ENCODE peak calls at places on chromosome 2, in ten cellular contexts. C, Y, T, Q, X, G, K, M, U and R are unnamed samples.

GRCh38 chr2:188676012-188676405 is 298.2 kb upstream of the COL3A1 start:
- DNase-seq in X (no peak), M (no peak), K (peak), T (no peak), Y (peak), C (no peak), Q (no peak), G (no peak), U (no peak), R (no peak)

GRCh38 chr2:218785103-218785502 is 3.2 kb downstream of the CYP27A1 start:
- DNase-seq in C (no peak), X (no peak), K (no peak), M (no peak), G (no peak), Y (no peak), U (no peak), Q (no peak), T (no peak), R (no peak)

GRCh38 chr2:233479616-233480489 is 86.7 kb downstream of the USP40 start:
- DNase-seq in Q (peak), X (no peak), T (no peak), K (no peak), U (no peak), C (peak), Y (no peak), G (no peak), M (no peak), R (no peak)

GRCh38 chr2:105746177-105747080 is 1.7 kb downstream of the NCK2 start:
- DNase-seq in Y (peak), M (no peak), Q (peak), U (peak), C (peak), G (peak), K (no peak), T (peak), X (no peak), R (peak)

GRCh38 chr2:86035883-86036789 is 69.5 kb downstream of the POLR1A start:
- DNase-seq in M (peak), Q (peak), K (peak), T (peak), G (no peak), X (no peak), Y (peak), U (peak), C (peak), R (peak)

GRCh38 chr2:65708129-65708528 is 275.7 kb upstream of the SPRED2 start:
- DNase-seq in K (peak), G (no peak), X (no peak), M (peak), C (no peak), Q (no peak), T (no peak), U (no peak), Y (peak), R (no peak)

GRCh38 chr2:164910091-164910899 is 45.0 kb downstream of the SLC38A11 start:
- DNase-seq in K (peak), T (peak), M (no peak), Q (no peak), C (no peak), Y (no peak), U (no peak), X (no peak), G (no peak), R (no peak)

GRCh38 chr2:56287974-56288373 is 104.2 kb downstream of the CCDC85A start:
- DNase-seq in Y (peak), G (no peak), Q (no peak), U (no peak), T (no peak), M (peak), K (peak), X (no peak), C (no peak), R (no peak)

GRCh38 chr2:64315561-64315960 is 138.4 kb upstream of the LGALSL start:
- DNase-seq in U (no peak), K (no peak), Y (no peak), T (no peak), C (no peak), X (no peak), G (no peak), Q (no peak), M (no peak), R (no peak)

GRCh38 chr2:130836501-130837174 is at the start of gene ARHGEF4:
- DNase-seq in Y (peak), Q (no peak), X (peak), M (no peak), G (peak), K (no peak), U (no peak), C (peak), T (peak), R (no peak)

GRCh38 chr2:101440127-101440738 is 34.7 kb downstream of the RFX8 start:
- DNase-seq in C (no peak), X (no peak), K (peak), G (no peak), U (no peak), M (no peak), Q (no peak), Y (no peak), T (no peak), R (no peak)

GRCh38 chr2:230956827-230957755 is 32.0 kb upstream of the GPR55 start:
- DNase-seq in G (peak), M (no peak), X (no peak), T (peak), C (no peak), Q (peak), K (peak), U (peak), Y (peak), R (peak)

GRCh38 chr2:240233891-240234502 is 93.5 kb upstream of the OTOS start:
- DNase-seq in U (no peak), M (no peak), T (peak), X (no peak), Q (peak), G (no peak), Y (no peak), K (no peak), C (peak), R (peak)

GRCh38 chr2:173414823-173415322 is 60.2 kb downstream of the CDCA7 start:
- DNase-seq in X (no peak), T (no peak), U (no peak), Y (peak), C (no peak), M (no peak), Q (no peak), G (no peak), K (peak), R (no peak)

GRCh38 chr2:85577386-85578242 is at the start of gene VAMP8:
- DNase-seq in Q (no peak), Y (no peak), M (no peak), K (no peak), C (peak), X (no peak), G (peak), T (peak), U (peak), R (no peak)

GRCh38 chr2:11629215-11629614 is 40.8 kb downstream of the NTSR2 start:
- DNase-seq in M (no peak), Y (no peak), T (no peak), U (no peak), C (no peak), K (no peak), G (no peak), X (no peak), Q (no peak), R (no peak)

GRCh38 chr2:54428401-54428800 is 27.7 kb upstream of the SPTBN1 start:
- DNase-seq in X (no peak), K (no peak), U (no peak), C (no peak), G (no peak), M (no peak), Q (no peak), T (peak), Y (no peak), R (no peak)

GRCh38 chr2:11796190-11797171 is 50.0 kb downstream of the LPIN1 start:
- DNase-seq in X (no peak), C (no peak), K (no peak), G (no peak), T (no peak), Y (peak), M (no peak), U (peak), Q (no peak), R (no peak)

GRCh38 chr2:96146881-96147592 is 1.8 kb upstream of the DUSP2 start:
- DNase-seq in Q (peak), Y (no peak), C (peak), T (peak), G (no peak), M (no peak), X (no peak), K (no peak), U (no peak), R (no peak)

GRCh38 chr2:112144966-112145365 is 6.8 kb downstream of the FBLN7 start:
- DNase-seq in M (no peak), G (no peak), Y (no peak), U (no peak), C (no peak), Q (no peak), X (no peak), T (no peak), K (no peak), R (no peak)

GRCh38 chr2:232386740-232387450 is 8.3 kb downstream of the ALPP start:
- DNase-seq in C (peak), U (no peak), Y (no peak), G (peak), Q (no peak), X (no peak), K (peak), T (no peak), M (no peak), R (no peak)

GRCh38 chr2:9844581-9844980 is 1.3 kb downstream of the TAF1B start:
- DNase-seq in T (no peak), Q (no peak), X (no peak), C (no peak), Y (peak), K (peak), U (no peak), G (no peak), M (no peak), R (no peak)